ENCODE peak calls at places on chromosomes 11 and 22, in five cellular contexts. K is colonic mucosa, X is hepatocyte, Q is gastrocnemius medialis, V is H9. R is an unnamed sample.

GRCh38 chr11:123525072-123525471 is 95.0 kb downstream of the GRAMD1B start:
- DNase-seq in K (no peak), X (no peak), Q (no peak), V (no peak), R (no peak)

GRCh38 chr11:59692915-59693314 is 20.7 kb downstream of the OR10V1 start:
- DNase-seq in K (no peak), X (no peak), Q (no peak), V (no peak), R (no peak)

GRCh38 chr11:125777309-125777708 is 1.3 kb downstream of the PATE2 start:
- DNase-seq in K (no peak), X (no peak), Q (no peak), V (no peak), R (no peak)

GRCh38 chr11:13339196-13340153 is 61.9 kb downstream of the BMAL1 start:
- DNase-seq in K (no peak), X (peak; percentile 31), Q (no peak), V (no peak), R (no peak)

GRCh38 chr11:15493921-15494630 is 379.4 kb downstream of the INSC start:
- DNase-seq in K (no peak), X (peak; percentile 26), Q (no peak), V (no peak), R (no peak)

GRCh38 chr11:94758671-94759070 is 9.5 kb upstream of the AMOTL1 start:
- DNase-seq in K (no peak), X (no peak), Q (no peak), V (no peak), R (no peak)

GRCh38 chr11:17353228-17354021 is 1.8 kb downstream of the NCR3LG1 start:
- DNase-seq in K (peak; percentile 87), X (peak; percentile 89), Q (no peak), V (peak; percentile 77), R (peak; percentile 76)

GRCh38 chr11:65727865-65728264 is 7.3 kb upstream of the RNASEH2C start:
- DNase-seq in K (no peak), X (no peak), Q (no peak), V (no peak), R (no peak)

GRCh38 chr11:118521892-118522311 is 5.4 kb upstream of the TTC36 start:
- DNase-seq in K (no peak), X (no peak), Q (no peak), V (no peak), R (no peak)

GRCh38 chr11:1030086-1030485 is 6.4 kb downstream of the MUC6 start:
- DNase-seq in K (no peak), X (no peak), Q (no peak), V (no peak), R (no peak)

GRCh38 chr11:20367313-20367948 is 3.9 kb downstream of the HTATIP2 start:
- DNase-seq in K (no peak), X (peak; percentile 80), Q (peak; percentile 30), V (no peak), R (no peak)

GRCh38 chr11:69718912-69719311 is 15.1 kb upstream of the FGF19 start:
- DNase-seq in K (no peak), X (no peak), Q (no peak), V (no peak), R (no peak)

DNA sequence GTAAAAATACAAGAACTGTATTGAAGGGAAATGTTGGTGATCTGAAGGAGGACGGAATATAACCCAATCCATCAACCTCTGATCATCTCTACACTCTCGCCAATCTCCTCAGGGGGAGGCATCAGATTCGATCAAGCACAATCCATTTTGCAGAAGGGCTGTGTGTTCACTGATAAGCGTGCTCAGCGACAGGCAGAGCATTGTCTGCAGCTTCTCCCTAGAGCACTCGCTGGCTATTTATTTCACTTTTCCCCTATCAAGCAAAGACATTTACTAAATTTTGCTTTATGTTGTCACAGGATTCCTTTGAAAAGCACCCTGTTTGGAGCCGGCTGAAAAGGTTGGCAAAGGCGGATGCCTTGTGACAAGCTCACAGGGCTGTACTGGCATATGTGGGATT is 1381.4 kb upstream of the TENM4 start:
- DNase-seq in K (no peak), X (no peak), Q (no peak), V (no peak), R (no peak)
- TF ChIP-seq CTCF in K (no peak), X (no peak), Q (no peak), V (no peak), R (no peak)

GRCh38 chr11:64060861-64061444 is 25.2 kb downstream of the FLRT1 start:
- DNase-seq in K (peak; percentile 38), X (peak; percentile 73), Q (no peak), V (peak; percentile 73), R (peak; percentile 30)
- H3K27me3 ChIP-seq in K (peaks cover 6% of the 10 kb centered on the region), X (peaks cover 7% of the 10 kb centered on the region), Q (no peaks in the 10 kb centered on the region), V (peaks cover 17% of the 10 kb centered on the region), R (peaks cover 14% of the 10 kb centered on the region)

GRCh38 chr11:72328366-72329224 is 84.6 kb upstream of the PHOX2A start:
- DNase-seq in K (no peak), X (no peak), Q (no peak), V (no peak), R (no peak)
- TF ChIP-seq CTCF in K (no peak), X (no peak), Q (no peak), V (no peak), R (no peak)

GRCh38 chr11:124753624-124754023 is 1.6 kb upstream of the VSIG2 start:
- DNase-seq in K (no peak), X (no peak), Q (no peak), V (no peak), R (no peak)
- H3K27me3 ChIP-seq in K (no peaks in the 10 kb centered on the region), X (peaks cover 68% of the 10 kb centered on the region), Q (peaks cover 50% of the 10 kb centered on the region), V (peaks cover 90% of the 10 kb centered on the region), R (peaks cover 58% of the 10 kb centered on the region)

DNA sequence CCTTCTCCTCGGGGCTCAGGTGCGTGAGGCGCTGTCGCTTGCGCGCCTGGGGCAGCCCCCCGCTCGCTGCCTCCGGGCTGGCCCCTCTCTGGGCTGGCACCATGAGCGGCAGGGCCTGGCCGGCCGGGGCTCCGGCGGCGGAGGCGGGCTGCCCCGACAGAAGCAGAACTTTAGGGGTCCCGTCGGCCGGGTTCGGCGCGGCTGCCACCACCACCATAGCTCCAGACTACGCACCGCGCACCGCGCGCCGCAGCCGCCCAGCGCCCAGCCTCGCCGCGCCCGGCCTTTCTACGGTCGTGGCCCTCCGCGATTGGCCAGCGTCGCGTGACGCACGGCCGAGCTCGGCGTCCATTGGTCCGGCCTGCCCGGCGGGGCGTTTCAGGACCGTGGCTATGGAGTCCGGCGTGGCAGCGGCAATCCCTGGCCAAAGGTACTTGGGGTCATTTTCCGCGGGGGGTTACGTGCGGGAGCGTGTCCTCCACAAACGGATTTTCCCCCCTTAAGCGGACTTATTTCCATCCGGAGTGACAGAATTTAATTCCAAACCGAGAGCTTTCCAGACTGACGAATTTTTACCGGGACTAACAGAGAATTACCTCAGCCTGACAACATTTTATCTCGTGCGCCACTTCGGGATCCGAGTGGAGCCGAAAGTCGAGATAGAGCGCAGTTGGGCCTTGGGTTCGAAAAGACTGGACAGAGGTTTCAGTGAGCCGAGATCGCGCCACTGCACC is at the start of gene XBP1:
- DNase-seq in K (peak; percentile 95), X (peak; percentile 98), Q (peak; percentile 94), V (peak; percentile 91), R (peak; percentile 96)
- TF ChIP-seq CTCF in K (no peak), X (no peak), Q (no peak), V (no peak), R (no peak)

GRCh38 chr11:31809857-31810778 is 1.0 kb downstream of the PAX6 start:
- DNase-seq in K (no peak), X (peak; percentile 61), Q (no peak), V (peak; percentile 64), R (no peak)
- H3K27me3 ChIP-seq in K (peaks cover 97% of the 10 kb centered on the region), X (peaks cover 100% of the 10 kb centered on the region), Q (peaks cover 100% of the 10 kb centered on the region), V (peaks cover 90% of the 10 kb centered on the region), R (peaks cover 100% of the 10 kb centered on the region)

GRCh38 chr11:121429556-121429955 is 22.6 kb upstream of the SORL1 start:
- DNase-seq in K (no peak), X (no peak), Q (no peak), V (no peak), R (no peak)
- TF ChIP-seq CTCF in K (no peak), X (no peak), Q (no peak), V (no peak), R (no peak)

DNA sequence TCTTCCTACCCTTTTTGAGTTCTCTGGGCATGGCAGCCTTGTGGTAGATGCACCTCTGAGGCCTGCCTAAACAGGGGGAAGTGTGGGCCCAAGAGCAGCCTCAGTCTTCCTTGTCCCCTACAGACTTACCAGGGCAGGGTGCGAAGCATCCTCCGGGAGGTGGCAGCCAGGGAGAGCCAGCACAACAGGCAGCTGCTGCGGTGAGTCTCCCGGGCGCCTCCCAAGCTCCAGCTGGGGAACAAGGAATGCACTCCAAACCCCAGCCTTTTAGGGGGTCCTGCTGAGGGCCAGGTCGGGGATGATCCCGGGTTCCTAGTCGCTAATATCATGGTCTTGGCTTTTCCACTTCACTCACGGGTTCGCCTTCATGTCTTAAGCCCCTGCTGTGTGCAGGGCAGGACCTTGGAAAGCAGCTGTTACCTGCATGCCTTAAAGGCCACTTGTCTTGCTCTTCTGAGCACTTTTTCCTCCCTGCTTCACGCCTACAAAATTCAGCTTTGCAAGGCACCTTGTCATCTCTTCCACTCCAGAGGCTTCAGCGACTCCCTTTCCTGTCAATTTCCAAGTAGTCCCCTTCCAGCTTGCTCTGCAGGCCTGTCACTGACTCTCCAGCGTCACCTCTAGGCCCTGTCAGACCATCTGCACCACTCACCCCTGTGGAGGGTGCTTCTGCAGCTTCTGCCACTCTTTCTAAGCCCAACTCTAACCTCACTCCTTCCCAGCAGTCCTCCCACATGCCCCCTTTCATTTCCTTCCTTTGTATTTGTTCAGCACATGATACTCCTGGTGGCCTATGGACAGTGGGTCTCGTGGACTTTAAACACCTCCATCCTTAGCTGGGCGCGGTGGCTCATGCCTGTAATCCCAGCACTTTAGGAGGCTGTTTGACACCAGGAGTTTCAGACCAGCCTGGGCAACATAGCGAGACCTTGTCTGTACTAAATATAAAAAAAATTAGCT is 57.0 kb downstream of the PISD start:
- DNase-seq in K (no peak), X (no peak), Q (no peak), V (no peak), R (no peak)
- H3K27me3 ChIP-seq in K (no peaks in the 10 kb centered on the region), X (no peaks in the 10 kb centered on the region), Q (no peaks in the 10 kb centered on the region), V (no peaks in the 10 kb centered on the region), R (no peaks in the 10 kb centered on the region)